ENCODE peak calls at places on chromosomes 16 and 17, in seven cellular contexts. O, C, X, U, F, H and R are unnamed samples.

GRCh38 chr16:85781685-85782370 is 17.5 kb downstream of the EMC8 start:
- DNase-seq in U (no peak), X (no peak), F (no peak), H (no peak), C (peak), O (peak), R (no peak)

GRCh38 chr16:89581045-89581695 is 5.6 kb downstream of the CPNE7 start:
- DNase-seq in C (no peak), F (no peak), U (peak), X (no peak), H (no peak), O (no peak), R (no peak)

GRCh38 chr16:69486272-69486671 is 61.9 kb downstream of the CYB5B start:
- DNase-seq in C (no peak), U (no peak), F (no peak), O (no peak), H (no peak), X (no peak), R (no peak)

GRCh38 chr16:87524407-87524806 is 31.6 kb upstream of the ZCCHC14 start:
- DNase-seq in U (no peak), H (no peak), O (no peak), X (no peak), F (no peak), C (no peak), R (no peak)

GRCh38 chr16:1055557-1055924 is 17.0 kb upstream of the SSTR5 start:
- DNase-seq in X (no peak), F (no peak), H (no peak), U (no peak), C (no peak), O (no peak), R (no peak)

GRCh38 chr17:6843241-6843890 is 11.8 kb upstream of the TEKT1 start:
- DNase-seq in H (no peak), O (no peak), F (no peak), C (no peak), X (no peak), U (peak), R (no peak)

GRCh38 chr16:52861614-52862022 is 191.1 kb downstream of the CHD9NB start:
- DNase-seq in F (peak), C (peak), O (no peak), X (no peak), H (no peak), U (no peak), R (no peak)

GRCh38 chr16:57299009-57299718 is 14.7 kb upstream of the PLLP start:
- DNase-seq in C (no peak), F (peak), U (no peak), X (no peak), O (no peak), H (no peak), R (peak)

GRCh38 chr17:78307887-78308633 is 51.8 kb downstream of the SOCS3 start:
- DNase-seq in F (no peak), O (no peak), X (no peak), H (no peak), C (no peak), U (no peak), R (no peak)

GRCh38 chr16:12186774-12187335 is 210.3 kb downstream of the SNX29 start:
- DNase-seq in C (no peak), F (no peak), H (no peak), U (no peak), X (no peak), O (no peak), R (no peak)

GRCh38 chr17:71399649-71400048 is 721.2 kb upstream of the SOX9 start:
- DNase-seq in C (no peak), U (no peak), F (no peak), O (no peak), X (no peak), H (no peak), R (no peak)

GRCh38 chr16:53031323-53031942 is 21.3 kb downstream of the CHD9NB start:
- DNase-seq in F (no peak), U (no peak), C (no peak), O (no peak), H (no peak), X (no peak), R (no peak)

GRCh38 chr16:90019543-90020259 is 445 bp upstream of the DBNDD1 start:
- DNase-seq in H (no peak), X (no peak), C (no peak), U (peak), O (no peak), F (no peak), R (no peak)

GRCh38 chr17:46780003-46780373 is 38.5 kb downstream of the WNT3 start:
- DNase-seq in F (no peak), X (no peak), U (no peak), C (no peak), O (no peak), H (no peak), R (no peak)

GRCh38 chr17:36094232-36094631 is 4.3 kb upstream of the CCL3 start:
- DNase-seq in C (no peak), X (no peak), H (no peak), O (no peak), U (no peak), F (no peak), R (no peak)